ENCODE peak calls at places on chromosomes 3 and 15, in eight cellular contexts. One of them, this sample, is unnamed.

GRCh38 chr3:27758083-27758482 is 36.0 kb upstream of the EOMES start:
- DNase-seq in PC-9: no peak
- DNase-seq in adrenal gland: peak
- DNase-seq in CD4-positive, alpha-beta T cell: no peak
- DNase-seq in BJ: peak
- DNase-seq in fibroblast of lung: peak
- DNase-seq in B cell: no peak
- DNase-seq in ascending aorta: no peak
- DNase-seq in this sample: no peak

GRCh38 chr15:78319588-78319987 is 20.2 kb upstream of the SKIC8 start:
- DNase-seq in B cell: no peak
- DNase-seq in fibroblast of lung: no peak
- DNase-seq in adrenal gland: no peak
- DNase-seq in ascending aorta: no peak
- DNase-seq in CD4-positive, alpha-beta T cell: no peak
- DNase-seq in PC-9: no peak
- DNase-seq in BJ: no peak
- DNase-seq in this sample: no peak

GRCh38 chr3:36591959-36592358 is 172.4 kb downstream of the DCLK3 start:
- DNase-seq in fibroblast of lung: peak
- DNase-seq in PC-9: no peak
- DNase-seq in BJ: no peak
- DNase-seq in B cell: no peak
- DNase-seq in CD4-positive, alpha-beta T cell: no peak
- DNase-seq in ascending aorta: no peak
- DNase-seq in adrenal gland: no peak
- DNase-seq in this sample: no peak

GRCh38 chr3:20608054-20608738 is 422.2 kb upstream of the SGO1 start:
- DNase-seq in CD4-positive, alpha-beta T cell: no peak
- DNase-seq in PC-9: peak
- DNase-seq in ascending aorta: no peak
- DNase-seq in B cell: no peak
- DNase-seq in fibroblast of lung: no peak
- DNase-seq in BJ: no peak
- DNase-seq in adrenal gland: no peak
- DNase-seq in this sample: no peak

GRCh38 chr3:149481491-149481890 is 7.0 kb downstream of the TM4SF4 start:
- DNase-seq in BJ: no peak
- DNase-seq in PC-9: no peak
- DNase-seq in fibroblast of lung: no peak
- DNase-seq in B cell: no peak
- DNase-seq in adrenal gland: no peak
- DNase-seq in ascending aorta: no peak
- DNase-seq in CD4-positive, alpha-beta T cell: no peak
- DNase-seq in this sample: no peak

GRCh38 chr15:38069506-38069905 is 135.1 kb downstream of the TMCO5A start:
- DNase-seq in CD4-positive, alpha-beta T cell: no peak
- DNase-seq in PC-9: peak
- DNase-seq in B cell: no peak
- DNase-seq in adrenal gland: no peak
- DNase-seq in fibroblast of lung: peak
- DNase-seq in BJ: peak
- DNase-seq in ascending aorta: peak
- DNase-seq in this sample: no peak

GRCh38 chr15:96274698-96275097 is 55.8 kb upstream of the NR2F2 start:
- DNase-seq in CD4-positive, alpha-beta T cell: no peak
- DNase-seq in ascending aorta: no peak
- DNase-seq in adrenal gland: no peak
- DNase-seq in B cell: no peak
- DNase-seq in BJ: no peak
- DNase-seq in fibroblast of lung: no peak
- DNase-seq in PC-9: no peak
- DNase-seq in this sample: no peak

GRCh38 chr3:102896851-102897621 is 462.2 kb downstream of the ZPLD1 start:
- DNase-seq in PC-9: no peak
- DNase-seq in CD4-positive, alpha-beta T cell: no peak
- DNase-seq in ascending aorta: no peak
- DNase-seq in B cell: no peak
- DNase-seq in adrenal gland: no peak
- DNase-seq in fibroblast of lung: peak
- DNase-seq in BJ: no peak
- DNase-seq in this sample: no peak

GRCh38 chr3:8768364-8769087 is 887 bp downstream of the OXTR start:
- DNase-seq in adrenal gland: no peak
- DNase-seq in PC-9: no peak
- DNase-seq in BJ: no peak
- DNase-seq in ascending aorta: no peak
- DNase-seq in fibroblast of lung: no peak
- DNase-seq in B cell: peak
- DNase-seq in CD4-positive, alpha-beta T cell: no peak
- DNase-seq in this sample: no peak

GRCh38 chr3:42602961-42603360 is 2.5 kb downstream of the NKTR start:
- DNase-seq in CD4-positive, alpha-beta T cell: no peak
- DNase-seq in fibroblast of lung: no peak
- DNase-seq in B cell: no peak
- DNase-seq in adrenal gland: no peak
- DNase-seq in PC-9: no peak
- DNase-seq in ascending aorta: no peak
- DNase-seq in BJ: no peak
- DNase-seq in this sample: no peak

GRCh38 chr3:124246366-124246765 is 254.4 kb upstream of the ROPN1 start:
- DNase-seq in B cell: no peak
- DNase-seq in PC-9: no peak
- DNase-seq in CD4-positive, alpha-beta T cell: no peak
- DNase-seq in adrenal gland: no peak
- DNase-seq in BJ: no peak
- DNase-seq in ascending aorta: no peak
- DNase-seq in fibroblast of lung: peak
- DNase-seq in this sample: peak

GRCh38 chr3:72960812-72961518 is 35.6 kb upstream of the PPP4R2 start:
- DNase-seq in adrenal gland: peak
- DNase-seq in BJ: no peak
- DNase-seq in fibroblast of lung: peak
- DNase-seq in PC-9: no peak
- DNase-seq in CD4-positive, alpha-beta T cell: no peak
- DNase-seq in B cell: no peak
- DNase-seq in ascending aorta: no peak
- DNase-seq in this sample: no peak

GRCh38 chr3:141235661-141236171 is 4.1 kb downstream of the PXYLP1 start:
- DNase-seq in ascending aorta: no peak
- DNase-seq in fibroblast of lung: no peak
- DNase-seq in PC-9: no peak
- DNase-seq in CD4-positive, alpha-beta T cell: no peak
- DNase-seq in adrenal gland: no peak
- DNase-seq in B cell: no peak
- DNase-seq in BJ: no peak
- DNase-seq in this sample: no peak

GRCh38 chr15:50315814-50316630 is 39.0 kb downstream of the GABPB1 start:
- DNase-seq in B cell: peak
- DNase-seq in PC-9: no peak
- DNase-seq in adrenal gland: no peak
- DNase-seq in ascending aorta: no peak
- DNase-seq in fibroblast of lung: peak
- DNase-seq in BJ: no peak
- DNase-seq in CD4-positive, alpha-beta T cell: no peak
- DNase-seq in this sample: no peak
- TF ChIP-seq CTCF in B cell: peak
- TF ChIP-seq CTCF in PC-9: peak
- TF ChIP-seq CTCF in adrenal gland: peak
- TF ChIP-seq CTCF in ascending aorta: peak
- TF ChIP-seq CTCF in fibroblast of lung: no peak
- TF ChIP-seq CTCF in BJ: peak
- TF ChIP-seq CTCF in CD4-positive, alpha-beta T cell: peak
- TF ChIP-seq CTCF in this sample: peak

DNA sequence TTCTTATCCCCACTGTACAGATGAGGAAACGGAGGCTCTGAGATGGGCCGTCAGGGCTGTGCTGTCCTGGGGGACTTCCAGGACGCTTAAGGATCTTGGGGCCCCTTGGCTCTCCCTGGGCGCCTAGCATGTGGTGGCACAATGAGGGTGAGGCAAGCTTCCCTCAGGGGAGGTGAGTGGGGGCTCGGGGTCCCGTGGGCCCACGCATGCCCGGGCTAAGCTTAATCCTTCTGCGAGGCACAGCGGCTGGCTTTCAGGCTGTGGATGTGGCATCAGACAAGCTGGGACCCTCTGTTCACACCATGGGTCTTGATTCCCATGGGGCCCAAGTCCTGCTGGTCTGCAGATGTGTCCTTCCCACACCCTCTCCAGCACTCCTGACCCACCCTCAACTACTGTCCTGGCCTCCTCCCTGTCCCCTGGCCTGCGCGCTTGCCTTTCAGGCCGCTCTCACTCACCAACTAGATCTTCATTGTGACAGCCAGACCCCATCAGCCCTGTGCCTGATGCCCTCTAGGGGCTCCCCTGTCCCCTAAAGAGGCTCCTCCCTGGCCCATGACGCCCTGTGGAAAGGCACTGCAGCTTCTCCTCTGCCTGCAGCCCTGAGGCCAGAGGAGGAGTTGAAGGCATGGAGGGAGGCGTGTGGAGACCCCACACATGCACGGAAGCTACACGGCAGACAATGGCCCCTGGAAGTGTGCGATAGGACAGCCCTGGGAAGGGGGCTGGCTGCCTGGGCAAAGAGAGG is 11.3 kb downstream of the DUSP7 start:
- DNase-seq in fibroblast of lung: no peak
- DNase-seq in PC-9: no peak
- DNase-seq in CD4-positive, alpha-beta T cell: no peak
- DNase-seq in B cell: no peak
- DNase-seq in BJ: no peak
- DNase-seq in ascending aorta: no peak
- DNase-seq in adrenal gland: no peak
- DNase-seq in this sample: no peak
- TF ChIP-seq CTCF in fibroblast of lung: no peak
- TF ChIP-seq CTCF in PC-9: no peak
- TF ChIP-seq CTCF in CD4-positive, alpha-beta T cell: no peak
- TF ChIP-seq CTCF in B cell: no peak
- TF ChIP-seq CTCF in BJ: no peak
- TF ChIP-seq CTCF in ascending aorta: no peak
- TF ChIP-seq CTCF in adrenal gland: no peak
- TF ChIP-seq CTCF in this sample: no peak

DNA sequence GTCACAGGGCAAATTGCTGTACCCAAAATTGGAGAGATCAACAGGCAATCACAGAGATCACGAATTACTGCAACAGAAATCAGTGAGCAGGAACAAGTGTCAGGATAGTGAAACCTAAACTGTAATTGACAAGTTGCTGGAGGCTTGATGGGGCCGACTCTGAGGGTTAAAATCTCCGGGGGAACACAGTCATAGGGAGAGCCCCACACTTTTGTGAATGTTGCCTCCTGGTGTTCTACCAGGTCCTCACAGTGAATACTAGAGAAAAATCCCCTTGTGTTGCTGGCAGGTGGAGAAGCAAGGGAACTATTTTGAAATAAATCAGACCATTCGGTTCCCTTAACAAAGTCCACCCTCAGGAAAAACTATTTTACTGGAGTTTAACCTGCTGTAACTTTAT is 697.5 kb upstream of the CBLB start:
- DNase-seq in adrenal gland: no peak
- DNase-seq in ascending aorta: no peak
- DNase-seq in PC-9: no peak
- DNase-seq in CD4-positive, alpha-beta T cell: no peak
- DNase-seq in BJ: no peak
- DNase-seq in B cell: peak
- DNase-seq in fibroblast of lung: no peak
- DNase-seq in this sample: no peak
- TF ChIP-seq CTCF in adrenal gland: no peak
- TF ChIP-seq CTCF in ascending aorta: no peak
- TF ChIP-seq CTCF in PC-9: peak
- TF ChIP-seq CTCF in CD4-positive, alpha-beta T cell: no peak
- TF ChIP-seq CTCF in BJ: no peak
- TF ChIP-seq CTCF in B cell: no peak
- TF ChIP-seq CTCF in fibroblast of lung: peak
- TF ChIP-seq CTCF in this sample: peak

GRCh38 chr3:46440531-46441294 is 24.0 kb downstream of the LTF start:
- DNase-seq in PC-9: no peak
- DNase-seq in adrenal gland: no peak
- DNase-seq in ascending aorta: no peak
- DNase-seq in BJ: no peak
- DNase-seq in CD4-positive, alpha-beta T cell: no peak
- DNase-seq in B cell: peak
- DNase-seq in fibroblast of lung: no peak
- DNase-seq in this sample: no peak

GRCh38 chr3:46447535-46447934 is 17.2 kb downstream of the LTF start:
- DNase-seq in BJ: no peak
- DNase-seq in adrenal gland: no peak
- DNase-seq in PC-9: no peak
- DNase-seq in fibroblast of lung: no peak
- DNase-seq in ascending aorta: no peak
- DNase-seq in CD4-positive, alpha-beta T cell: no peak
- DNase-seq in B cell: no peak
- DNase-seq in this sample: no peak

GRCh38 chr3:46438831-46439230 is 25.9 kb downstream of the LTF start:
- DNase-seq in adrenal gland: no peak
- DNase-seq in ascending aorta: no peak
- DNase-seq in BJ: no peak
- DNase-seq in fibroblast of lung: no peak
- DNase-seq in PC-9: no peak
- DNase-seq in CD4-positive, alpha-beta T cell: no peak
- DNase-seq in B cell: no peak
- DNase-seq in this sample: no peak

GRCh38 chr3:46448721-46449120 is 16.0 kb downstream of the LTF start:
- DNase-seq in ascending aorta: no peak
- DNase-seq in adrenal gland: no peak
- DNase-seq in CD4-positive, alpha-beta T cell: no peak
- DNase-seq in BJ: no peak
- DNase-seq in B cell: no peak
- DNase-seq in fibroblast of lung: no peak
- DNase-seq in PC-9: no peak
- DNase-seq in this sample: no peak

DNA sequence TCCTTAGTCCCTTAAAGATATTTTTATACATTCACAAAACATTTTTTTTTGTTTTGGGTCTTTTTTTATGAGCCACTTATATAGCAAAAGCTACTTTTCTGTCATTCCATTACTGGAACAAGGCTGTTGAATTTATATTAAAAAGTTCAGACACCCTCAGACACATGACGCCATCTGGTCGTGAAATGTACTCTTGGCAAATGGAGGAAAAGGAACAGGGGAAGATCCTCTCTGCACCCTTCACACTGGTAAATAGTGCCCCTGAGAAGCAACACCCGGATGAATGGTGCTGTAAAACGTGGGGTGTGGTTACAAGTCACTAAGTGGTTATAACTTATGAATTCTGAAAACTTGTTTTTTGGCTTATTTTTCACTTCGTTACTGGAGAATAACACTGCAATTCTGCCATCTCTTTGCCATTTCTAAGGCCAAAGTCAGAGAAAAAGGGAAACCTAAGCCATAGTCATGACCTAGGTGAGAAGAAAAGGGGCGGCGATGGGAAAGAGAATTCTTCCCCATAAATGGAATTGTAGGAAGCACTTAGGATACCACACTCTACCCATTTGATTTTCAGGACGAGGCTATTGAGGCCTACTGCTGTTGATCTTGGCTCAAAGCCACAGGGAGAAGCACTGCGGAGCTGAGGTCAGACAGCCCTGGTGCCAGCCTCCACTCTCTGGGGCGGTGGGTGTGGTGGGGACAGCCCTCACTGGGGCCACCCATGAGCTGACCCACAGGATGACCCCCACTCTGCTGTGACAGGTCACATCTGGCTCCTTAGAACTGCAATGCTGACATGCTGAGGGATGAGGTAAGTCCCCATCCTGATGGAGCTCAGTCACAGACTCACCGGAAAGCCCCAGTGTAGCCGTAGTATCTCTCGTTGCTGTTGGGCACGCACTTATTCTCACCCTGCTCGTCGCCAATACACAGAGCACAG is 21.8 kb downstream of the LTF start:
- DNase-seq in CD4-positive, alpha-beta T cell: no peak
- DNase-seq in BJ: no peak
- DNase-seq in B cell: no peak
- DNase-seq in fibroblast of lung: peak
- DNase-seq in ascending aorta: no peak
- DNase-seq in adrenal gland: no peak
- DNase-seq in PC-9: peak
- DNase-seq in this sample: peak
- TF ChIP-seq CTCF in CD4-positive, alpha-beta T cell: no peak
- TF ChIP-seq CTCF in BJ: no peak
- TF ChIP-seq CTCF in B cell: peak
- TF ChIP-seq CTCF in fibroblast of lung: peak
- TF ChIP-seq CTCF in ascending aorta: peak
- TF ChIP-seq CTCF in adrenal gland: peak
- TF ChIP-seq CTCF in PC-9: peak
- TF ChIP-seq CTCF in this sample: peak